ENCODE peak calls at places on chromosomes 12 and 14, in seven cellular contexts. Y, W, D, Q, P, E and R are unnamed samples.

GRCh38 chr12:119181944-119182343 is 3.2 kb downstream of the HSPB8 start:
- DNase-seq in Y (no peak), W (no peak), D (no peak), Q (no peak), P (no peak), E (no peak), R (no peak)

GRCh38 chr12:130079254-130079653 is 83.0 kb upstream of the FZD10 start:
- DNase-seq in Y (no peak), W (no peak), D (no peak), Q (no peak), P (no peak), E (no peak), R (no peak)

GRCh38 chr14:70268760-70269159 is 80.0 kb upstream of the SLC8A3 start:
- DNase-seq in Y (no peak), W (no peak), D (no peak), Q (no peak), P (no peak), E (no peak), R (no peak)

GRCh38 chr14:74710477-74710876 is 2.4 kb downstream of the AREL1 start:
- DNase-seq in Y (no peak), W (no peak), D (no peak), Q (no peak), P (no peak), E (no peak), R (no peak)

GRCh38 chr12:110270125-110270962 is 10.7 kb upstream of the ATP2A2 start:
- DNase-seq in Y (peak; percentile 65), W (no peak), D (peak; percentile 68), Q (no peak), P (no peak), E (peak; percentile 74), R (no peak)

GRCh38 chr12:107622005-107622404 is 63.6 kb upstream of the PWP1 start:
- DNase-seq in Y (no peak), W (no peak), D (peak; percentile 13), Q (no peak), P (no peak), E (no peak), R (no peak)

GRCh38 chr12:112537710-112538396 is 119.1 kb downstream of the PTPN11 start:
- DNase-seq in Y (no peak), W (no peak), D (peak; percentile 17), Q (no peak), P (no peak), E (no peak), R (no peak)

GRCh38 chr14:32329146-32329545 is at the start of gene AKAP6:
- DNase-seq in Y (no peak), W (no peak), D (no peak), Q (no peak), P (no peak), E (no peak), R (no peak)

GRCh38 chr12:32568241-32568640 is 110.9 kb upstream of the DNM1L start:
- DNase-seq in Y (peak; percentile 15), W (peak; percentile 65), D (peak; percentile 87), Q (no peak), P (no peak), E (no peak), R (no peak)

GRCh38 chr12:3662516-3662915 is 90.4 kb downstream of the CRACR2A start:
- DNase-seq in Y (no peak), W (no peak), D (no peak), Q (no peak), P (no peak), E (no peak), R (no peak)

GRCh38 chr12:43332977-43333649 is 218.9 kb downstream of the ADAMTS20 start:
- DNase-seq in Y (no peak), W (no peak), D (peak; percentile 82), Q (no peak), P (no peak), E (no peak), R (no peak)

GRCh38 chr14:51776102-51776894 is 84.1 kb upstream of the GNG2 start:
- DNase-seq in Y (peak; percentile 75), W (peak; percentile 54), D (peak; percentile 86), Q (peak; percentile 39), P (peak; percentile 29), E (peak; percentile 25), R (no peak)

GRCh38 chr14:24259282-24260025 is 3.5 kb downstream of the TGM1 start:
- DNase-seq in Y (no peak), W (no peak), D (peak; percentile 74), Q (no peak), P (no peak), E (peak; percentile 29), R (no peak)

GRCh38 chr14:89248430-89249295 is 168.4 kb downstream of the FOXN3 start:
- DNase-seq in Y (no peak), W (no peak), D (no peak), Q (no peak), P (no peak), E (no peak), R (no peak)

GRCh38 chr12:93306636-93307035 is 71.1 kb upstream of the NUDT4 start:
- DNase-seq in Y (no peak), W (no peak), D (no peak), Q (no peak), P (no peak), E (no peak), R (no peak)

GRCh38 chr14:56173360-56173922 is 55.2 kb downstream of the PELI2 start:
- DNase-seq in Y (no peak), W (no peak), D (no peak), Q (no peak), P (no peak), E (no peak), R (no peak)